ENCODE peak calls at places on chromosome 3, in four cellular contexts. L is CD8-positive, alpha-beta T cell; P is suprapubic skin; K is psoas muscle. X is an unnamed sample.

GRCh38 chr3:183586477-183586876 is 31.0 kb upstream of the KLHL6 start:
- DNase-seq in L (peak), K (no peak), P (peak), X (no peak)

GRCh38 chr3:144622845-144623244 is 651.2 kb downstream of the DIPK2A start:
- DNase-seq in P (no peak), K (no peak), L (no peak), X (no peak)

GRCh38 chr3:65785065-65785645 is 253.6 kb downstream of the MAGI1 start:
- DNase-seq in K (no peak), P (no peak), L (no peak), X (no peak)

GRCh38 chr3:78887029-78887428 is 880.8 kb downstream of the ROBO1 start:
- DNase-seq in K (no peak), P (no peak), L (no peak), X (no peak)

GRCh38 chr3:195120199-195120556 is 150.8 kb downstream of the XXYLT1 start:
- DNase-seq in K (no peak), P (no peak), L (no peak), X (no peak)

GRCh38 chr3:194484614-194485013 is 2.2 kb downstream of the ATP13A3 start:
- DNase-seq in L (no peak), P (no peak), K (no peak), X (no peak)

GRCh38 chr3:99706410-99706809 is 68.0 kb downstream of the COL8A1 start:
- DNase-seq in L (no peak), P (no peak), K (no peak), X (no peak)

GRCh38 chr3:58090351-58090750 is 82.1 kb downstream of the FLNB start:
- DNase-seq in L (no peak), K (no peak), P (no peak), X (no peak)

GRCh38 chr3:162610261-162610660 is 1113.7 kb downstream of the OTOL1 start:
- DNase-seq in L (no peak), K (no peak), P (no peak), X (no peak)

GRCh38 chr3:156151824-156152428 is 31.5 kb downstream of the KCNAB1 start:
- DNase-seq in K (peak), P (peak), L (peak), X (no peak)

GRCh38 chr3:105997800-105998526 is 129.2 kb upstream of the CBLB start:
- DNase-seq in L (no peak), K (peak), P (no peak), X (peak)

GRCh38 chr3:23671901-23672589 is 133.7 kb upstream of the UBE2E1 start:
- DNase-seq in L (no peak), K (peak), P (no peak), X (no peak)

GRCh38 chr3:41674449-41674848 is 287.5 kb downstream of the ULK4 start:
- DNase-seq in P (no peak), L (no peak), K (no peak), X (no peak)

GRCh38 chr3:144553301-144553700 is 581.7 kb downstream of the DIPK2A start:
- DNase-seq in P (no peak), K (no peak), L (no peak), X (no peak)

GRCh38 chr3:176848431-176849214 is 348.7 kb downstream of the TBL1XR1 start:
- DNase-seq in K (no peak), L (no peak), P (no peak), X (no peak)

GRCh38 chr3:63861306-63861705 is 2.3 kb downstream of the THOC7 start:
- DNase-seq in K (no peak), L (no peak), P (no peak), X (no peak)

GRCh38 chr3:7307410-7307809 is 446.5 kb downstream of the GRM7 start:
- DNase-seq in L (no peak), K (no peak), P (no peak), X (no peak)

GRCh38 chr3:155683321-155683720 is 61.5 kb downstream of the PLCH1 start:
- DNase-seq in K (no peak), P (no peak), L (no peak), X (no peak)

GRCh38 chr3:41222012-41222411 is 22.7 kb downstream of the CTNNB1 start:
- DNase-seq in P (no peak), L (no peak), K (no peak), X (no peak)

GRCh38 chr3:123660900-123661299 is 76.0 kb upstream of the HACD2 start:
- DNase-seq in L (no peak), K (peak), P (peak), X (no peak)

GRCh38 chr3:157501863-157502262 is 1.4 kb downstream of the VEPH1 start:
- DNase-seq in K (no peak), L (no peak), P (no peak), X (no peak)

DNA sequence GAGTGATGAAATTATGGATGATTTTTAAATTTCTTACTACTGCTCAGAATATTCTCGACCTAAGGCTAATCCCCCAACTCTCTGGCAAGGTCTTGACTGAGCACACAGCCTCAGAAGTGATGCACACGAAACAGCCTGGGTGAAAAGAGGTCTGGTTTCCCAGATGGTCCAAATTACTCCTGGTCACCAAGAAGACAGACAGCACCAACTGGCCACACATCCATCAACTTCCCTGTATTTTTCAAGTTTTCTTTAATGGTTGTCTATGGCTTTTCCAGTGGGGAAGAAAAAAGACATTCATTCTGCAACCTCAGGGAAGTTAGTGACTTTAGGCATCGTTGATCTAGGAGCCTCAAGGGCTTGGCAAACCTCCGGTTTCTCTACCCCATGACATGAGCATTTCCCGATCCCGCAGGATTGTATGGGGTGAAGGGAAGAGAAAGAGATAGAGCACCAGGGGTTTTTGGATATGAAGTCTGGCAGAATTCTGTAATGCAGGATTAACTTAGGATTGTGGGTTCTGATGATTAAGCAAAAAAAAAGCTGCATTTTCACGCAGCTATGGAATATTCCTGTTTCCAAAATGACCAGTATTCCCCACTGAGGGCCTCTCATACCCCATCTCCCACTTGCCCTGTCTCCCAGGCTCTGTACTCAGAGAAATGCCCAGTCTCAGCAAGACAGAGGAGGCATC is 62.2 kb downstream of the UMPS start:
- DNase-seq in P (no peak), L (no peak), K (no peak), X (no peak)
- H3K4me3 ChIP-seq in P (no peak), L (no peak), K (no peak), X (no peak)

GRCh38 chr3:52218454-52218853 is 7.0 kb downstream of the TLR9 start:
- DNase-seq in K (peak), L (peak), P (no peak), X (no peak)

GRCh38 chr3:52216585-52217408 is 8.6 kb downstream of the TLR9 start:
- DNase-seq in L (peak), P (no peak), K (peak), X (peak)

GRCh38 chr3:52217409-52217805 is 8.0 kb downstream of the TLR9 start:
- DNase-seq in P (no peak), L (no peak), K (no peak), X (no peak)

GRCh38 chr3:52218953-52219650 is 6.3 kb downstream of the TLR9 start:
- DNase-seq in K (no peak), P (no peak), L (no peak), X (no peak)

GRCh38 chr3:52218026-52218425 is 7.4 kb downstream of the TLR9 start:
- DNase-seq in K (no peak), L (no peak), P (no peak), X (no peak)
- H3K4me3 ChIP-seq in K (peak), L (peak), P (no peak), X (no peak)

DNA sequence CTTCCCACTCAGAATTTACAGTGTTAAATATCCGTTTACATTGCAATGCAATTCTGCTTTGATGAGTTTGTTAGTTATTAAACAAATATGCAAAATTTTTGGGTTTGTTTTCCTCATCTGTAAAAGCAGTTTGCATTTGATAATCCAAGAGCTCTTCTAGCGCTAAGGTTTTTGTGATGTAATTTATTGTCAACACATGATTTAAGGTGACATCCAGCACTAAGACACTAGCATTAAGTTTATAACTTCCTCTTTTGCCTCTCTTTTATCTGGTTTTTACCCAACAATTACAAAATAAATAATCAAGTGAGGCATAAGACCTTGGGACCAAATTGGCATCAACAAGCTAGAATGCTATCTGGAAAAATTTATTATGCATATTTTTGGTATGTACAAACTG is 958 bp upstream of the DNAJC19 start:
- DNase-seq in L (no peak), P (no peak), K (no peak), X (no peak)
- H3K4me3 ChIP-seq in L (peak), P (peak), K (peak), X (peak)

DNA sequence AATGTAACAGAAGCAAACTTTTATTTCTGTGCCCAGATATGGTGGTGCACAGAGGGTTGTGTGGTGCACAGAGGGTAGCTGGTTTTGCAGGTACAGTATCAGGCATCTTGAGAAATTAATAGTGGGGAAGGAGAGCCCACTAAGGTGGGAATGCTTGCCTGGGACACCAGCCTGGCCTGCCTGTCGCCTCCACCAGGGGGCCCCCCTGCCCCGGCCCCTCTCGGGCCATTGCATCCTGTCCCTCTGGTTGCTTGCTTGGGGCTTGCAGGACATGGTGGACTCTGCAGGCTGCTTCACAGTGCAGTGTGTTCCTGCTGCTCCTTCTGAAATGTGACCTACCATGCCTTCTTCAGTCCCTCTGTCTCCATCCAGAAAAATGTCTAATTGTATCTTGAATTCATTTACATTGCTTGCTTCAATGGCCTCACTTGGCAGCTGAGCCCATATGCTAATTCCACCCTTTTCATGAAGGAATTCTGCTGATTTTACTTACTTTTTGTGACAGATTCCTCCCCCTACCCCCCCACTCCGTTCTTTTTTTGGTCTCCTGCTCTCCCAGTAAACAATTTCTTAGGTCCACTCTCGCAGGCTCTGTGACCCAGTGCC is 73.6 kb downstream of the EEFSEC start:
- DNase-seq in K (peak), L (peak), P (no peak), X (no peak)
- H3K4me3 ChIP-seq in K (no peak), L (no peak), P (no peak), X (no peak)

GRCh38 chr3:188208751-188209433 is 54.9 kb downstream of the LPP start:
- DNase-seq in P (no peak), L (no peak), K (no peak), X (no peak)

GRCh38 chr3:188212308-188212969 is 58.5 kb downstream of the LPP start:
- DNase-seq in K (no peak), P (no peak), L (no peak), X (no peak)

GRCh38 chr3:188211476-188211875 is 57.5 kb downstream of the LPP start:
- DNase-seq in L (no peak), K (no peak), P (no peak), X (no peak)

GRCh38 chr3:188207941-188208750 is 54.2 kb downstream of the LPP start:
- DNase-seq in K (no peak), L (no peak), P (no peak), X (no peak)

GRCh38 chr3:188209740-188210139 is 55.8 kb downstream of the LPP start:
- DNase-seq in K (no peak), P (no peak), L (no peak), X (no peak)
- H3K4me3 ChIP-seq in K (no peak), P (no peak), L (no peak), X (no peak)

GRCh38 chr3:52537165-52537635 is 795 bp downstream of the UQCC5 start:
- DNase-seq in P (no peak), K (no peak), L (no peak), X (no peak)
- H3K4me3 ChIP-seq in P (peak), K (peak), L (peak), X (peak)

GRCh38 chr3:4223783-4224182 is 79.4 kb upstream of the SETMAR start:
- DNase-seq in L (no peak), P (no peak), K (no peak), X (no peak)
- H3K4me3 ChIP-seq in L (no peak), P (no peak), K (no peak), X (no peak)

GRCh38 chr3:308597-309321 is 112.2 kb downstream of the CHL1 start:
- DNase-seq in P (no peak), K (no peak), L (no peak), X (peak)
- H3K4me3 ChIP-seq in P (no peak), K (no peak), L (no peak), X (no peak)

DNA sequence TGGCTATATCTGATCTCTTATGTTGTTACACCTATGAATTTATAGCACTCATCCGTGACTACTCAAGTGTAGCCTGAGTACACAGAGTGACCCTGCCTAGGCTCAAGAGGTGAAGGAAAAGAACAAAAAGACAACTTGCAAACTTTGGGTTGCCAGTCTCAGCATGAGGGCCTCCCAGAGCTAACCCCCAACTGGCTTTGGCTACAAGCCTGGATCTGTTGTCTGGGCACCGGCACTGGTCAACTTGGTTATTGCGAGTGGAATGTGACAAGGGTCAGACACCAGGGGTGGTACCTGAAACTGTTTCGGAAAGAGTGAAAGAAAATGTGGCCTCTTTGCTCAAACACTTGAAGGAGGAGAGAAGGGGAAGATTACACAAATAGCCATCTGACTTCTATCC is 49.5 kb upstream of the BCL6 start:
- DNase-seq in K (no peak), L (no peak), P (no peak), X (no peak)
- H3K4me3 ChIP-seq in K (no peak), L (no peak), P (no peak), X (no peak)

GRCh38 chr3:39385456-39386098 is 2.4 kb downstream of the SLC25A38 start:
- DNase-seq in P (no peak), K (no peak), L (no peak), X (no peak)
- H3K4me3 ChIP-seq in P (no peak), K (peak), L (peak), X (no peak)

X was measured in RWPE2.